ENCODE peak calls at places on chromosome 4, in seven cellular contexts. One of them, this sample, is unnamed.

GRCh38 chr4:112511294-112512118 is 4.5 kb downstream of the NEUROG2 start:
- DNase-seq in esophagus muscularis mucosa: no peak
- DNase-seq in A549: no peak
- DNase-seq in spleen: no peak
- DNase-seq in sigmoid colon: no peak
- DNase-seq in K562: no peak
- DNase-seq in testis: no peak
- DNase-seq in this sample: no peak

GRCh38 chr4:14196141-14196540 is 568.6 kb upstream of the BOD1L1 start:
- DNase-seq in esophagus muscularis mucosa: no peak
- DNase-seq in K562: peak; percentile 7
- DNase-seq in testis: peak; percentile 63
- DNase-seq in spleen: no peak
- DNase-seq in sigmoid colon: no peak
- DNase-seq in A549: no peak
- DNase-seq in this sample: peak; percentile 88

GRCh38 chr4:104128850-104129213 is 365.9 kb downstream of the CXXC4 start:
- DNase-seq in testis: no peak
- DNase-seq in spleen: no peak
- DNase-seq in esophagus muscularis mucosa: no peak
- DNase-seq in A549: peak; percentile 3
- DNase-seq in K562: no peak
- DNase-seq in sigmoid colon: no peak
- DNase-seq in this sample: no peak

GRCh38 chr4:120633810-120634209 is 288.7 kb downstream of the PRDM5 start:
- DNase-seq in A549: no peak
- DNase-seq in K562: no peak
- DNase-seq in spleen: no peak
- DNase-seq in testis: no peak
- DNase-seq in sigmoid colon: no peak
- DNase-seq in esophagus muscularis mucosa: no peak
- DNase-seq in this sample: peak; percentile 39

GRCh38 chr4:71456841-71457240 is 118.0 kb downstream of the SLC4A4 start:
- DNase-seq in spleen: no peak
- DNase-seq in testis: no peak
- DNase-seq in esophagus muscularis mucosa: no peak
- DNase-seq in A549: peak; percentile 3
- DNase-seq in sigmoid colon: no peak
- DNase-seq in K562: no peak
- DNase-seq in this sample: peak; percentile 29

GRCh38 chr4:96035727-96036126 is 195.8 kb downstream of the PDHA2 start:
- DNase-seq in A549: no peak
- DNase-seq in spleen: no peak
- DNase-seq in sigmoid colon: no peak
- DNase-seq in K562: peak; percentile 8
- DNase-seq in testis: peak; percentile 42
- DNase-seq in esophagus muscularis mucosa: no peak
- DNase-seq in this sample: no peak

GRCh38 chr4:38387348-38387747 is 276.7 kb upstream of the KLF3 start:
- DNase-seq in spleen: no peak
- DNase-seq in sigmoid colon: peak; percentile 81
- DNase-seq in K562: peak; percentile 66
- DNase-seq in A549: no peak
- DNase-seq in esophagus muscularis mucosa: no peak
- DNase-seq in testis: peak; percentile 75
- DNase-seq in this sample: no peak

GRCh38 chr4:184860018-184860530 is 34.3 kb upstream of the ACSL1 start:
- DNase-seq in testis: no peak
- DNase-seq in spleen: no peak
- DNase-seq in K562: no peak
- DNase-seq in A549: no peak
- DNase-seq in sigmoid colon: no peak
- DNase-seq in esophagus muscularis mucosa: no peak
- DNase-seq in this sample: no peak

GRCh38 chr4:147860960-147861359 is 129.1 kb downstream of the ARHGAP10 start:
- DNase-seq in spleen: no peak
- DNase-seq in testis: no peak
- DNase-seq in A549: no peak
- DNase-seq in esophagus muscularis mucosa: no peak
- DNase-seq in K562: no peak
- DNase-seq in sigmoid colon: peak; percentile 70
- DNase-seq in this sample: peak; percentile 19

GRCh38 chr4:103150677-103151076 is 47.5 kb downstream of the CENPE start:
- DNase-seq in esophagus muscularis mucosa: no peak
- DNase-seq in testis: no peak
- DNase-seq in spleen: no peak
- DNase-seq in K562: no peak
- DNase-seq in sigmoid colon: no peak
- DNase-seq in A549: peak; percentile 2
- DNase-seq in this sample: peak; percentile 44

GRCh38 chr4:180947421-180947820 is 1295.8 kb upstream of the TENM3 start:
- DNase-seq in A549: no peak
- DNase-seq in testis: no peak
- DNase-seq in spleen: no peak
- DNase-seq in K562: no peak
- DNase-seq in esophagus muscularis mucosa: no peak
- DNase-seq in sigmoid colon: no peak
- DNase-seq in this sample: no peak

GRCh38 chr4:184450743-184451142 is 23.6 kb downstream of the IRF2 start:
- DNase-seq in spleen: no peak
- DNase-seq in A549: no peak
- DNase-seq in esophagus muscularis mucosa: no peak
- DNase-seq in sigmoid colon: no peak
- DNase-seq in testis: no peak
- DNase-seq in K562: no peak
- DNase-seq in this sample: no peak

GRCh38 chr4:7193040-7193958 is 961 bp downstream of the SORCS2 start:
- DNase-seq in esophagus muscularis mucosa: no peak
- DNase-seq in spleen: peak; percentile 51
- DNase-seq in K562: no peak
- DNase-seq in testis: peak; percentile 18
- DNase-seq in sigmoid colon: peak; percentile 81
- DNase-seq in A549: no peak
- DNase-seq in this sample: no peak

GRCh38 chr4:159227378-159227777 is 124.5 kb downstream of the RAPGEF2 start:
- DNase-seq in A549: no peak
- DNase-seq in spleen: no peak
- DNase-seq in sigmoid colon: no peak
- DNase-seq in K562: peak; percentile 8
- DNase-seq in testis: no peak
- DNase-seq in esophagus muscularis mucosa: no peak
- DNase-seq in this sample: no peak

GRCh38 chr4:6546681-6547447 is 28.1 kb upstream of the MAN2B2 start:
- DNase-seq in spleen: no peak
- DNase-seq in K562: peak; percentile 84
- DNase-seq in sigmoid colon: no peak
- DNase-seq in testis: peak; percentile 81
- DNase-seq in esophagus muscularis mucosa: no peak
- DNase-seq in A549: peak; percentile 20
- DNase-seq in this sample: peak; percentile 33

GRCh38 chr4:8317474-8317873 is 47.9 kb downstream of the HTRA3 start:
- DNase-seq in A549: no peak
- DNase-seq in esophagus muscularis mucosa: no peak
- DNase-seq in sigmoid colon: peak; percentile 18
- DNase-seq in K562: no peak
- DNase-seq in testis: no peak
- DNase-seq in spleen: no peak
- DNase-seq in this sample: no peak

GRCh38 chr4:28557755-28558154 is 1697.1 kb downstream of the STIM2 start:
- DNase-seq in spleen: no peak
- DNase-seq in A549: no peak
- DNase-seq in testis: no peak
- DNase-seq in K562: no peak
- DNase-seq in sigmoid colon: no peak
- DNase-seq in esophagus muscularis mucosa: no peak
- DNase-seq in this sample: peak; percentile 7

GRCh38 chr4:5728451-5728850 is 17.4 kb downstream of the EVC start:
- DNase-seq in spleen: no peak
- DNase-seq in esophagus muscularis mucosa: no peak
- DNase-seq in testis: no peak
- DNase-seq in sigmoid colon: no peak
- DNase-seq in A549: no peak
- DNase-seq in K562: no peak
- DNase-seq in this sample: no peak

GRCh38 chr4:113645771-113646455 is 115.6 kb downstream of the CAMK2D start:
- DNase-seq in spleen: no peak
- DNase-seq in testis: no peak
- DNase-seq in A549: peak; percentile 69
- DNase-seq in K562: peak; percentile 36
- DNase-seq in esophagus muscularis mucosa: no peak
- DNase-seq in sigmoid colon: no peak
- DNase-seq in this sample: peak; percentile 78

GRCh38 chr4:153224474-153224873 is 20.2 kb downstream of the TRIM2 start:
- DNase-seq in esophagus muscularis mucosa: no peak
- DNase-seq in K562: no peak
- DNase-seq in spleen: no peak
- DNase-seq in testis: no peak
- DNase-seq in sigmoid colon: no peak
- DNase-seq in A549: no peak
- DNase-seq in this sample: no peak

GRCh38 chr4:153223935-153224334 is 19.7 kb downstream of the TRIM2 start:
- DNase-seq in sigmoid colon: no peak
- DNase-seq in testis: no peak
- DNase-seq in esophagus muscularis mucosa: no peak
- DNase-seq in spleen: no peak
- DNase-seq in K562: no peak
- DNase-seq in A549: no peak
- DNase-seq in this sample: peak; percentile 67

GRCh38 chr4:153222162-153222789 is 18.0 kb downstream of the TRIM2 start:
- DNase-seq in sigmoid colon: peak; percentile 88
- DNase-seq in A549: no peak
- DNase-seq in K562: no peak
- DNase-seq in spleen: no peak
- DNase-seq in testis: peak; percentile 61
- DNase-seq in esophagus muscularis mucosa: no peak
- DNase-seq in this sample: peak; percentile 94

GRCh38 chr4:153222790-153223417 is 18.7 kb downstream of the TRIM2 start:
- DNase-seq in testis: peak; percentile 70
- DNase-seq in spleen: peak; percentile 81
- DNase-seq in K562: peak; percentile 12
- DNase-seq in esophagus muscularis mucosa: no peak
- DNase-seq in sigmoid colon: peak; percentile 78
- DNase-seq in A549: no peak
- DNase-seq in this sample: peak; percentile 73

DNA sequence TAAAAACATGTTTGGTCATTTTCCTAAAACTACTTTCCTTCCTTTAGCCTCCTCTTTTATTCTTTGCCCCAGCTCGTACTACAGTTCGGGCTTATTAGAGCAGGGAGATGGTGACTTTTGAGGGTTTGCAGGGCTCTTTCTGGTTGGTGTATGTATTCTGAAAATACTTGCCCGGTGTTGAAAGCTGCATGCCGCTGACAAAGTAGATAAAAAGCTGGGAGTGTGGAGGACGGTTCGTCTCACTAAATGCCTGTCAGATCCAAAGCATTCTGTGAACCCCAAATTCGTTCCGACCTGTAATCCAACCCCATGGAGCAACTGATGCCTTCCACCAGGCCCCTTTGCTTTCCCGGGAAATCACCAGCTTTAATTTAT is 19.2 kb downstream of the TRIM2 start:
- DNase-seq in esophagus muscularis mucosa: no peak
- DNase-seq in K562: no peak
- DNase-seq in testis: no peak
- DNase-seq in A549: no peak
- DNase-seq in spleen: no peak
- DNase-seq in sigmoid colon: no peak
- DNase-seq in this sample: peak; percentile 45
- H3K4me3 ChIP-seq in esophagus muscularis mucosa: peak overlapping the region; percentile 84
- H3K4me3 ChIP-seq in K562: no peak overlapping the region
- H3K4me3 ChIP-seq in testis: peak overlapping the region; percentile 64
- H3K4me3 ChIP-seq in A549: no peak overlapping the region
- H3K4me3 ChIP-seq in spleen: peak overlapping the region; percentile 59
- H3K4me3 ChIP-seq in sigmoid colon: peak overlapping the region; percentile 81
- H3K4me3 ChIP-seq in this sample: peak overlapping the region; percentile 70

DNA sequence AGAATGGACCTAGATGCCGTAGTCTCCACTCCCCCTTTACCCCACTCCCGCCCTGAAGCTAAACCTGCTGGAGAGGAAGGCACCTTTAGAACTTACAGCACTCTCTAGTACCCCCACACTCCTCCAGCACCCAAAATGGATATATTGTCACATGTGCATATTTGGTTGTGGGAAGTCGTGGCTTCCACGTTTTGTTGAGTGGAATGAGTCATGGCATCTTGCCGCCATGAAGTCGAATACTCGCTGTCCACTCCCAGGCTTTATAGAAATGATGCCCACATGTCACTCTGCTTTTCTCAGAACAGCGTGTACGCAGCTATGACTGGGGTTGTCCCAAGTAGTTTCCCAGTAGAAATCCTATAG is 545 bp downstream of the ABCE1 start:
- DNase-seq in sigmoid colon: peak; percentile 70
- DNase-seq in spleen: no peak
- DNase-seq in testis: peak; percentile 61
- DNase-seq in K562: peak; percentile 69
- DNase-seq in A549: peak; percentile 30
- DNase-seq in esophagus muscularis mucosa: no peak
- DNase-seq in this sample: peak; percentile 48
- TF ChIP-seq CTCF in sigmoid colon: no peak
- TF ChIP-seq CTCF in spleen: no peak
- TF ChIP-seq CTCF in testis: no peak
- TF ChIP-seq CTCF in K562: no peak
- TF ChIP-seq CTCF in A549: no peak
- TF ChIP-seq CTCF in esophagus muscularis mucosa: no peak
- TF ChIP-seq CTCF in this sample: no peak

GRCh38 chr4:122806981-122807679 is 19.5 kb upstream of the FGF2 start:
- DNase-seq in testis: no peak
- DNase-seq in esophagus muscularis mucosa: no peak
- DNase-seq in K562: peak; percentile 49
- DNase-seq in spleen: no peak
- DNase-seq in sigmoid colon: no peak
- DNase-seq in A549: no peak
- DNase-seq in this sample: peak; percentile 40
- H3K4me3 ChIP-seq in testis: no peak overlapping the region
- H3K4me3 ChIP-seq in esophagus muscularis mucosa: no peak overlapping the region
- H3K4me3 ChIP-seq in K562: no peak overlapping the region
- H3K4me3 ChIP-seq in spleen: no peak overlapping the region
- H3K4me3 ChIP-seq in sigmoid colon: no peak overlapping the region
- H3K4me3 ChIP-seq in A549: no peak overlapping the region
- H3K4me3 ChIP-seq in this sample: no peak overlapping the region

DNA sequence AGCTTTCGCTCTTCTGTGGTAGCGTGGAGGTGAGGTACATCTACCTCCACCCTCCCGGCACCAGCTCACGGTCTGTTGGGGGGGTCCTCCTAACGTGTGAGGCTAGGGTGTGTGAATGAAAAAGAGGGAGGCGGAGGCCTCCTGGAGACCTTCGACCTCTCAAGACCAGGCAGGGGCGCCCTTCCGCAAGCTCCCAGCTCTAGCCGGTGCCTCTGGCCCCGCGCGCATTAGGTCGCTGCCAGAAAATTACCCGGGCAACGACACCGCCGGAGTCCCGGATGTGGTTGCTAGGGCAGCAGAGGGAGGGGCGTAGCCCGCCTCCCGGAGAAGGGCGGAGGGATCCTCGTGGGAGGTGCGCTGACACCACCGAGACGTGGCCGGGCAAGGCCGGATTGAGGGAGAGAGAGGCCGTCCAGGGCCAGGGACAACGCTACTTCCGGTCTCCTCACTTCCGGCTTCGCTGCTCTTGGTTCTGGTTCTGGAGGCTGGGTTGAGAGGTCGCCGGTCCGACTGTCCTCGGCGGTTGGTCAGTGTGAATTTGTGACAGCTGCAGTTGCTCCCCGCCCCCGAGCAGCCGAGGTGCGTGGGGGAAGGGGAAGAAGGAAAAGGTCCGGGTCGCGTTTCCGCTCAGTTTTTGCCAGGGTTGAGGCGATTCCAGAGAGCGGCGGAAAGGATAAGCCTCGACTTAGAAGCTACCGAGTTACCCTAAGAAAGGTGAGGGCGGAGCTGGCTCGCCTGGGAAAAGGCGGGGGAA is at the start of the genes ARFIP1 and TIGD4:
- DNase-seq in spleen: peak; percentile 99
- DNase-seq in esophagus muscularis mucosa: peak; percentile 99
- DNase-seq in A549: peak; percentile 81
- DNase-seq in K562: peak; percentile 97
- DNase-seq in testis: peak; percentile 99
- DNase-seq in sigmoid colon: peak; percentile 99
- DNase-seq in this sample: peak; percentile 99
- TF ChIP-seq CTCF in spleen: peak; percentile 4
- TF ChIP-seq CTCF in esophagus muscularis mucosa: peak; percentile 26
- TF ChIP-seq CTCF in A549: peak; percentile 19
- TF ChIP-seq CTCF in K562: peak; percentile 34
- TF ChIP-seq CTCF in testis: no peak
- TF ChIP-seq CTCF in sigmoid colon: no peak
- TF ChIP-seq CTCF in this sample: no peak

This sample was measured in foreskin fibroblast.